ENCODE peak calls at places on chromosomes 4 and X, in eight cellular contexts. Q is left colon; V is stimulated activated CD4-positive, alpha-beta T cell treated with anti-CD3 and anti-CD28 coated beads, Interleukin-4, amount 100 ng/mL, for 24 hours; S is GM13977; A is EH; E is retina; T is GM23248; C is hepatocyte. H is an unnamed sample.

GRCh38 chrX:123899701-123900100 is 39.8 kb downstream of the XIAP start:
- DNase-seq in V (no peak), A (peak; percentile 41), E (no peak), C (no peak), Q (no peak), S (no peak), T (peak; percentile 53), H (peak; percentile 17)

GRCh38 chr4:154584259-154584658 is 6.3 kb downstream of the FGA start:
- DNase-seq in C (no peak), A (no peak), E (no peak), S (no peak), T (no peak), Q (no peak), V (no peak), H (no peak)

GRCh38 chrX:111719426-111720210 is 38.6 kb downstream of the ALG13 start:
- DNase-seq in E (no peak), C (peak; percentile 13), A (peak; percentile 6), T (peak; percentile 14), S (no peak), Q (no peak), V (no peak), H (peak; percentile 22)

GRCh38 chrX:19347916-19348315 is 4.2 kb downstream of the PDHA1 start:
- DNase-seq in T (peak; percentile 60), Q (no peak), E (no peak), V (no peak), A (peak; percentile 46), C (no peak), S (no peak), H (no peak)

GRCh38 chr4:82429728-82430192 is 502 bp downstream of the HNRNPDL start:
- DNase-seq in S (no peak), T (peak; percentile 81), Q (no peak), E (no peak), A (no peak), V (no peak), C (no peak), H (peak; percentile 32)

GRCh38 chr4:121648518-121648917 is 48.3 kb downstream of the ANXA5 start:
- DNase-seq in Q (no peak), A (no peak), C (no peak), V (no peak), E (no peak), S (no peak), T (peak; percentile 40), H (no peak)

GRCh38 chr4:108168672-108169562 is at the start of gene LEF1:
- DNase-seq in T (peak; percentile 51), Q (peak; percentile 47), S (peak; percentile 79), C (peak; percentile 78), E (peak; percentile 92), A (peak; percentile 26), V (peak; percentile 75), H (peak; percentile 34)

GRCh38 chrX:78329486-78329885 is 2.1 kb upstream of the CYSLTR1 start:
- DNase-seq in S (no peak), Q (no peak), E (no peak), V (peak; percentile 13), C (no peak), T (no peak), A (no peak), H (no peak)

GRCh38 chr4:90419124-90419711 is 292.0 kb downstream of the CCSER1 start:
- DNase-seq in V (no peak), A (peak; percentile 14), Q (no peak), C (peak; percentile 50), T (peak; percentile 37), E (peak; percentile 9), S (peak; percentile 40), H (peak; percentile 16)

GRCh38 chr4:90606781-90607180 is 479.6 kb downstream of the CCSER1 start:
- DNase-seq in T (no peak), S (no peak), Q (no peak), E (no peak), V (no peak), A (no peak), C (no peak), H (no peak)

GRCh38 chr4:40888916-40889315 is 139.2 kb downstream of the NSUN7 start:
- DNase-seq in C (no peak), A (no peak), E (no peak), V (no peak), T (no peak), Q (no peak), S (no peak), H (no peak)

GRCh38 chrX:13419276-13419675 is 99.4 kb upstream of the ATXN3L start:
- DNase-seq in V (no peak), T (no peak), C (no peak), S (no peak), A (no peak), E (no peak), Q (no peak), H (no peak)

GRCh38 chr4:185265942-185266341 is 56.5 kb downstream of the SNX25 start:
- DNase-seq in T (peak; percentile 36), S (peak; percentile 20), A (peak; percentile 85), E (no peak), V (no peak), C (no peak), Q (no peak), H (peak; percentile 75)

GRCh38 chr4:146342600-146343192 is 128.4 kb downstream of the REELD1 start:
- DNase-seq in S (peak; percentile 21), A (peak; percentile 55), V (peak; percentile 44), Q (no peak), T (peak; percentile 56), E (no peak), C (peak; percentile 48), H (peak; percentile 13)

GRCh38 chrX:46573896-46574336 is 351 bp downstream of the CHST7 start:
- DNase-seq in C (peak; percentile 57), A (peak; percentile 62), T (peak; percentile 77), V (peak; percentile 62), Q (peak; percentile 69), S (peak; percentile 57), E (no peak), H (peak; percentile 49)

GRCh38 chr4:83561381-83561780 is 25.5 kb downstream of the GPAT3 start:
- DNase-seq in A (peak; percentile 24), S (no peak), T (peak; percentile 51), C (no peak), V (peak; percentile 15), E (no peak), Q (no peak), H (peak; percentile 67)

H was measured in astrocyte.